ENCODE peak calls at places on chromosomes 6 and 20, in eight cellular contexts. Y is GM12878, B is neuronal stem cell, A is neural progenitor cell, K is OCI-LY7, N is PC-3, U is mammary epithelial cell, Q is PC-9. D is an unnamed sample. For H3K4me1, the result is how much of the 10 kb centered on the place peaks cover.

GRCh38 chr6:36445651-36446050 is 2.9 kb downstream of the KCTD20 start:
- DNase-seq in Y (no peak), B (no peak), A (no peak), K (no peak), N (no peak), U (no peak), Q (no peak), D (no peak)

GRCh38 chr6:149093643-149094042 is 223.9 kb upstream of the TAB2 start:
- DNase-seq in Y (no peak), B (no peak), A (no peak), K (no peak), N (peak), U (no peak), Q (no peak), D (no peak)

GRCh38 chr6:137601471-137601870 is 107.3 kb upstream of the OLIG3 start:
- DNase-seq in Y (no peak), B (no peak), A (no peak), K (no peak), N (no peak), U (no peak), Q (no peak), D (no peak)

GRCh38 chr6:132712366-132712765 is 1.5 kb downstream of the VNN1 start:
- DNase-seq in Y (no peak), B (no peak), A (no peak), K (no peak), N (peak), U (peak), Q (peak), D (no peak)

GRCh38 chr6:47188588-47189021 is 121.1 kb downstream of the TNFRSF21 start:
- DNase-seq in Y (no peak), B (no peak), A (no peak), K (no peak), N (peak), U (peak), Q (peak), D (no peak)

GRCh38 chr20:46302119-46302518 is 6.2 kb downstream of the CDH22 start:
- DNase-seq in Y (no peak), B (no peak), A (no peak), K (no peak), N (no peak), U (no peak), Q (no peak), D (no peak)

GRCh38 chr20:14790771-14791517 is 453.5 kb upstream of the FLRT3 start:
- DNase-seq in Y (no peak), B (no peak), A (peak), K (no peak), N (no peak), U (peak), Q (no peak), D (no peak)

GRCh38 chr6:137237413-137238170 is 18.4 kb upstream of the IFNGR1 start:
- DNase-seq in Y (no peak), B (no peak), A (no peak), K (no peak), N (peak), U (peak), Q (peak), D (no peak)

GRCh38 chr6:139515511-139515910 is 141.1 kb upstream of the CITED2 start:
- DNase-seq in Y (no peak), B (no peak), A (no peak), K (no peak), N (no peak), U (no peak), Q (no peak), D (no peak)

GRCh38 chr20:51022227-51022802 is 592 bp downstream of the KCNG1 start:
- DNase-seq in Y (no peak), B (no peak), A (no peak), K (no peak), N (peak), U (peak), Q (no peak), D (no peak)

GRCh38 chr6:4603291-4603690 is 172.9 kb upstream of the CDYL start:
- DNase-seq in Y (no peak), B (no peak), A (no peak), K (no peak), N (peak), U (peak), Q (peak), D (no peak)

GRCh38 chr20:60050193-60050960 is 92.2 kb downstream of the CDH26 start:
- DNase-seq in Y (no peak), B (no peak), A (no peak), K (no peak), N (peak), U (peak), Q (peak), D (no peak)

GRCh38 chr6:109869398-109870165 is 108.5 kb upstream of the GPR6 start:
- DNase-seq in Y (no peak), B (no peak), A (no peak), K (no peak), N (no peak), U (no peak), Q (no peak), D (no peak)

GRCh38 chr20:52166150-52166549 is 25.4 kb downstream of the ZFP64 start:
- DNase-seq in Y (no peak), B (no peak), A (no peak), K (no peak), N (no peak), U (no peak), Q (no peak), D (no peak)

GRCh38 chr6:112086744-112087135 is 542 bp downstream of the TUBE1 start:
- DNase-seq in Y (peak), B (no peak), A (peak), K (peak), N (peak), U (peak), Q (no peak), D (no peak)

GRCh38 chr6:67102743-67103142 is 1395.7 kb upstream of the EYS start:
- DNase-seq in Y (no peak), B (no peak), A (no peak), K (no peak), N (no peak), U (no peak), Q (no peak), D (no peak)
- H3K27ac ChIP-seq in Y (no peak), B (no peak), A (no peak), K (no peak), N (no peak), U (no peak), Q (no peak), D (no peak)

DNA sequence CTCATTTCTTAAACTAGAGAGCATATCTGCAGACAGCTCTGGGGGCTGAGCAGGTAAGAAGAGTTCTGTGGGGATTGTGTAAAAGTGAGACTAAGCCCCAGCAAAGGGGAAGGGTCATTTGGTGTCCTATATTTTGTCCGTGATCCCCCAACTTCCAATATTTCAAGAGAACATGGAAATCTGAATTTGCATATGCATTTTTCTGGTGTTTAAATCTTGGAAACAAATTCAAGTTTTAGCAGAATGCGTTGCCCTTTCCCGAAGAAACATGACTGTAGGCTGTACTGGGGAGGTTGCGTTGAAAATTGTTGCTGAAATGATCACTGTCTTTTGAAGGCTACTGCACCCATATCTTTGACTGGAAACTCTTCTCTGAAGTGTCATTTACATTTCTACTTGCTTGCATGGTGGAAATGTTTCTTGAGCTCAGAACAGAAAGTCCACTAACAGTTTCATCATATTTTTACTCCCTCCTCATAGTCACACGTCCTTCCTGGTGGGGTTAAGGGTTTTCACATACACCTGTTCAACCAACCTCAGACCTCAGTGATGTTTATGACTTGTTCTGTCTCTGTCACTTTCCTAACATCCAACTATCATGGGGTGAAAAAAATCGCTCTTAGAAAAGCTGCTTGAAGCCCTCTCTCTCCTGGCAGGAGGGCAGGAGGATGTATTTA is 140.3 kb downstream of the BCAS1 start:
- DNase-seq in Y (peak), B (no peak), A (no peak), K (peak), N (no peak), U (no peak), Q (no peak), D (no peak)
- H3K4me1 ChIP-seq in Y (half or more), B (under half), A (under half), K (half or more), N (under half), U (under half), Q (half or more), D (under half)

GRCh38 chr20:33296206-33296605 is 13.2 kb downstream of the BPIFB1 start:
- DNase-seq in Y (no peak), B (no peak), A (no peak), K (no peak), N (no peak), U (no peak), Q (no peak), D (no peak)

GRCh38 chr20:33298391-33298790 is 15.4 kb downstream of the BPIFB1 start:
- DNase-seq in Y (no peak), B (no peak), A (no peak), K (no peak), N (no peak), U (no peak), Q (no peak), D (no peak)

GRCh38 chr20:33301192-33301930 is 18.3 kb downstream of the BPIFB1 start:
- DNase-seq in Y (no peak), B (no peak), A (no peak), K (peak), N (no peak), U (peak), Q (no peak), D (no peak)

GRCh38 chr20:33303595-33303994 is 20.6 kb downstream of the BPIFB1 start:
- DNase-seq in Y (no peak), B (no peak), A (no peak), K (no peak), N (no peak), U (no peak), Q (no peak), D (no peak)

DNA sequence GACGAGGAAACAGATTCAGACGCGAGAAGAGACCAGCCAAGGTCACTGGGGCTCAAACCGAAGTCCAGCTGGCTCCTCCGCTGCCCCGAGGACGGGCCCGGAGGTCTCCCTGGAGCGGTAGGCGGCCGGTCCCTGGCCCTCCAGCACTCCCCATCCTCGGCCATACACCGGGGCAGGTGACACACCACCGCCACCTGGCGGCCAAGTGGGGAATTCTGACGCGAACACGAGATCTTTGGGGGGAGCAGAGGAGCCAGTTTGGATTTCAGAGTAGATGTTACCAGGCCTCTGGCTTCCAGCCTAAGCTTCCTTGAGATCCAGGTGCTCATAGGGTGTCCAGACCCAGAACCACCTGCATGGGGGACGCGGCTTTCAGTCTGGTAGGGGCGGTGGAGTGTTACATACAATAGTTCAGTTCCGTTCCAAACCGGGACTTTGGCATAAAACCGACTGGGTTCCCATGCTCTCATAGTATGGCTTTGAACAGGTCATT is 16.1 kb downstream of the BPIFB1 start:
- DNase-seq in Y (no peak), B (peak), A (peak), K (peak), N (peak), U (peak), Q (peak), D (peak)
- H2AFZ ChIP-seq in Y (no peak), B (peak), A (no peak), K (no peak), N (peak), U (peak), Q (no peak), D (no peak)

DNA sequence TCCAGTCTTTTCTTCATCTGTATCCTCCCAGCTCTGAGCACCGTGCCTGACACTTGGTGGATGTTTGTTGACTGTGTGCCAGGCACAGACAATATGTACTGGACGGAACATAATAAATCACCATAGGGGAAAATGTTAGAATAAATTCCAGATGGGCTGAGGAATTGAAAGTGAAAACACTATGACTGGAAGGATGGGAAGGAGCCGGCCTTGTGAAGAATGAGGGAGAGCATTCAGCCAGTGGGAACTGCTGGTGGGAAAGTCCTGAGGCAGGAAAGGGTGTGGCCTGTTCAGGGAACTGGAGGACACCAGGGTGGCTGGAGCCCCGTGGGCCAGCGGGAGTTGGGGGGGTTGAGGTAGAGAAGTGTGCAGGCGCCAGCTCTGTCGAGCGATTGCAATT is 75.4 kb downstream of the MTHFD1L start:
- DNase-seq in Y (no peak), B (no peak), A (no peak), K (no peak), N (no peak), U (no peak), Q (no peak), D (no peak)
- H3K27ac ChIP-seq in Y (no peak), B (no peak), A (no peak), K (no peak), N (no peak), U (no peak), Q (no peak), D (no peak)

GRCh38 chr6:57265755-57266221 is 43.7 kb upstream of the RAB23 start:
- DNase-seq in Y (no peak), B (no peak), A (no peak), K (no peak), N (peak), U (no peak), Q (no peak), D (no peak)
- H3K4me1 ChIP-seq in Y (under half), B (under half), A (under half), K (under half), N (under half), U (under half), Q (under half), D (under half)

DNA sequence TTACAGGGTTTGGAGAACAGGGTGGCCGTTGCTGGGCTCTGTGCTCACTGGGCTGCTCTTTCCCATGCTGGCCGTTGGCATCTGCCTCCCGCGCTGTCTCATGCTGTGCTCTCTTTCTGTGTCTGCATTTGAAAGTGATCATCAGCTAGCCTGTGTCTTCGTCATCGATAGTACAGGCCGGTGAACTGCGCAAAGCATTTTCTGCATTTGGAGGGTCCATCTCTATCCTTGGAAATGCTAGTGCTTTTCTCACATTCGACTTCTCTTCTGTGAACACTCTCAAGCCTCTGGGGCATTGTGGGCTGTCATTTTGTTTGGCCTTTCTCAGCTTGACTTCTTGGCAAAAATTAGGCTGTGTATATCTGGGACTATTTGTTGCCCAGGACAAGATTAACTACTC is 6.8 kb upstream of the SNHG17 start:
- DNase-seq in Y (no peak), B (no peak), A (peak), K (no peak), N (no peak), U (no peak), Q (no peak), D (no peak)
- H2AFZ ChIP-seq in Y (no peak), B (peak), A (peak), K (no peak), N (no peak), U (peak), Q (no peak), D (no peak)

DNA sequence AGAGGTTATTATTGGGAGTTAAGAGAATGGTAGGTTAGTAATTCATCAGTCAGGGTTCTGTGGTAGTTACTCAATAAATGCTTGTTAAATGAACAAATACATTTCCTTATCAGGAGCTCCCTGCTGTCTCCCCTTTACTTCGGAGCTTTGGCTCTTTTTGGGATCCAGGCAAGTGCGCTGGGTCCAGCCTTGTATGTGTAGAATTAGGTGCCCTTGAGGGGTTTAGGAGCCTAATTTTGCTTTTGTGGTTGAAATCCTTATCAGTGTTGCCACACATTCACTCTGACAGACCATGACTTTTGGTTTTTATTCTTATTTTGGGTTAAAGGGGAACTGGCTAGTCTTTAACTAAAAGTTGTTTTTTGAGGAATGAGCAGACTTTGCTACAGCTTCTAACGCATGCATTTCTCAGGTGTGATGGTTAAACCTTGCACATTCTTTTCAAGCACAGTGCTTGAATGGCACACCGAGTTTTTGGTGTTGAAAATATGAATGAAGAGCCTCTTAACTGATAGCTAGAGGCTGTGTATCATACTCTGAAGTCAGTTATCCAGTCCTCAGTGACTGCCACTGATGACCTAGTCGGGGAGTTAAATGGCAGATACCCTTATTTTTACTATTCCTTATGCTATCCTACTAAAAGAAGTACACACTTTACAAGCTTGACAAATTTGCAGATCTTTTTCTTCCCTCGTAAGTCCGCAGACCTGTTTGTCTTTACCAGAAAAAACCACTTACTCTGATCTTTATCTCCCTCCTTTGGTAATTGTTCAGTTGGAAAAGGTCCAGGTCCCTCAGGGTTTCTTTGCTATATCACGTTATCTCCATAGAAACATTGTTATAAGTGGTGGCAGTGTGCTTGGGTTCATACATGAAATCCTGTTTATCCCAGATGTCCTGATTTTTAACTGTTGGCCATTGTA is 50.7 kb upstream of the PLCG1 start:
- DNase-seq in Y (no peak), B (no peak), A (no peak), K (no peak), N (peak), U (peak), Q (no peak), D (no peak)
- H3K27ac ChIP-seq in Y (no peak), B (no peak), A (no peak), K (no peak), N (peak), U (peak), Q (peak), D (no peak)

GRCh38 chr6:86558318-86558717 is 379.0 kb upstream of the HTR1E start:
- DNase-seq in Y (no peak), B (no peak), A (no peak), K (no peak), N (no peak), U (no peak), Q (no peak), D (no peak)
- H3K4me1 ChIP-seq in Y (under half), B (under half), A (under half), K (under half), N (under half), U (under half), Q (under half), D (under half)

D was measured in DND-41.